ENCODE peak calls at places on chromosome 15, in five cellular contexts. D is ovary; Q is mesendoderm; I is aorta; L is CD4-positive, alpha-beta memory T cell. F is an unnamed sample.
A peak's percentile ranks its signal among the peaks of the same experiment; 100 is the strongest.

GRCh38 chr15:85414495-85414894 is 34.1 kb downstream of the AKAP13 start:
- DNase-seq in L (peak; percentile 27), I (no peak), Q (no peak), D (no peak), F (no peak)

GRCh38 chr15:49083471-49084284 is 37.4 kb upstream of the SECISBP2L start:
- DNase-seq in Q (no peak), L (no peak), D (no peak), I (no peak), F (no peak)

GRCh38 chr15:68347392-68347791 is 69.8 kb downstream of the FEM1B start:
- DNase-seq in L (no peak), D (no peak), Q (no peak), I (no peak), F (no peak)

GRCh38 chr15:56869573-56869972 is 48.9 kb upstream of the TCF12 start:
- DNase-seq in L (no peak), D (no peak), I (peak; percentile 56), Q (peak; percentile 14), F (peak; percentile 37)

GRCh38 chr15:38683382-38684242 is 119.0 kb upstream of the RASGRP1 start:
- DNase-seq in L (peak; percentile 70), D (no peak), I (peak; percentile 65), Q (peak; percentile 50), F (peak; percentile 66)

GRCh38 chr15:85897818-85898717 is 103.3 kb upstream of the KLHL25 start:
- DNase-seq in I (no peak), D (no peak), Q (peak; percentile 74), L (no peak), F (no peak)

GRCh38 chr15:68097029-68097428 is 42.9 kb downstream of the PIAS1 start:
- DNase-seq in L (no peak), I (no peak), Q (no peak), D (no peak), F (no peak)

GRCh38 chr15:68310178-68310810 is 32.7 kb downstream of the FEM1B start:
- DNase-seq in L (no peak), D (no peak), Q (no peak), I (no peak), F (peak; percentile 69)

GRCh38 chr15:101480613-101481380 is 8.7 kb downstream of the PCSK6 start:
- DNase-seq in I (no peak), D (peak; percentile 11), L (no peak), Q (no peak), F (peak; percentile 11)

GRCh38 chr15:65033659-65034269 is 4.3 kb upstream of the MTFMT start:
- DNase-seq in I (no peak), D (no peak), Q (peak; percentile 59), L (peak; percentile 34), F (no peak)

GRCh38 chr15:49895337-49896223 is 223.5 kb downstream of the ATP8B4 start:
- DNase-seq in I (no peak), D (no peak), L (no peak), Q (peak; percentile 11), F (no peak)

GRCh38 chr15:98009967-98010366 is 49.5 kb downstream of the ARRDC4 start:
- DNase-seq in Q (no peak), L (no peak), D (no peak), I (no peak), F (no peak)

GRCh38 chr15:85430406-85431204 is 50.2 kb downstream of the AKAP13 start:
- DNase-seq in L (no peak), D (no peak), Q (peak; percentile 56), I (no peak), F (no peak)

GRCh38 chr15:87712211-87712610 is 544.3 kb downstream of the NTRK3 start:
- DNase-seq in D (no peak), Q (no peak), L (no peak), I (no peak), F (no peak)

GRCh38 chr15:64038878-64039277 is 7.4 kb downstream of the DAPK2 start:
- DNase-seq in L (no peak), I (no peak), D (no peak), Q (peak; percentile 87), F (no peak)

GRCh38 chr15:81758789-81759188 is 287.0 kb downstream of the MEX3B start:
- DNase-seq in L (no peak), Q (no peak), I (no peak), D (no peak), F (no peak)

GRCh38 chr15:25795061-25795460 is 68.1 kb downstream of the ATP10A start:
- DNase-seq in L (no peak), D (no peak), I (no peak), Q (no peak), F (no peak)

GRCh38 chr15:33278816-33279612 is 31.8 kb upstream of the RYR3 start:
- DNase-seq in L (no peak), D (no peak), Q (peak; percentile 94), I (peak; percentile 49), F (no peak)

GRCh38 chr15:53978248-53978906 is at the start of gene UNC13C:
- DNase-seq in L (no peak), Q (peak; percentile 73), I (peak; percentile 55), D (no peak), F (peak; percentile 49)

GRCh38 chr15:100832178-100832942 is 47.3 kb upstream of the ALDH1A3 start:
- DNase-seq in D (no peak), I (no peak), Q (no peak), L (no peak), F (no peak)

GRCh38 chr15:40045572-40046217 is 6.7 kb upstream of the SRP14 start:
- DNase-seq in D (no peak), L (no peak), Q (peak; percentile 84), I (no peak), F (no peak)

GRCh38 chr15:45200001-45200798 is 12.4 kb upstream of the SHF start:
- DNase-seq in Q (peak; percentile 98), I (peak; percentile 95), D (peak; percentile 94), L (peak; percentile 98), F (peak; percentile 98)

GRCh38 chr15:56058986-56059385 is 65.6 kb upstream of the NEDD4 start:
- DNase-seq in Q (no peak), L (no peak), D (no peak), I (no peak), F (no peak)

DNA sequence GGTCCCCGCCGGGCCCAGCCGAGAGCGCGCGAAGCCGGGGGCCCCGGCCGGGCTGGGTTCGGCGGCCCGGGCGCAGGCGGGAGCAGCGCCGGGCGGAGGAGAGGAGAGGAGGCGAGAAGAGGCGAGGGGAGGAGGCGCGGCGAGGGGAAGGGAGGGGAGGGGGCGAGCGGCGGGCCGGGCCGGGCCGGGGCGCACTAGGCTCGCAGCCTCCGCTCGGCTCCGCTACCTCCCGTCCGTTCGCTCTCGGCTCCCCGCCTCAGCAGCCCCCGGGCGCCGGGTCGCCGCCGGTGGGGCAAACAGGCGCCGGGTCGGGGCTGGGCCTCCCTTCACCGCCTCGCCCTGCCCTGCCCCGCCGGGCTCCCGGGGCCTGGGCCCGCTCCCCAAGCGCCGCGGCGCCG is 335 bp downstream of the INSYN1 start:
- DNase-seq in I (no peak), Q (peak; percentile 47), L (no peak), D (peak; percentile 43), F (no peak)
- H3K27me3 ChIP-seq in I (no peaks in the 10 kb centered on the region), Q (no peaks in the 10 kb centered on the region), L (peaks cover 7% of the 10 kb centered on the region), D (no peaks in the 10 kb centered on the region), F (no peaks in the 10 kb centered on the region)

DNA sequence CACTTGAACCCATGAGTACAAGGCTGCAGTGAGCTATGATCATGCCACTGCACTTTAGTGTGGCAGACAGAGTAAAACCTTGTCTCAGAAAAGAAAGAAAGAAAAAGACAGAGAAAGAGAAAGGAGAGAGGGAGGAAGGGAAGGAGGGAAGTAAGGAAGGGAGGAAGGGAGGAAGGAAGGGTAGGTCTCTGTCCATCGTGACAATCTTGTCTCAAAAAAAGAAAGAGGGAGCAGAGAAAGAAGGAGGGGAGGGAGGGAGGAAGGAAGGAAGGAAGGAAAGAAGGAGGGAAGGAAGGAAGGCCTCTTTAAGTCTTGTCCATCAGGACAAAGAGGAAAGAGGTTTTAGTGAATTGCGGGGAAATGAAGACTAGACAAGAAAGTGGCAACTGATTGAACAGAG is 122.2 kb downstream of the ETFA start:
- DNase-seq in Q (no peak), I (no peak), L (no peak), D (no peak), F (no peak)
- H3K27me3 ChIP-seq in Q (no peaks in the 10 kb centered on the region), I (no peaks in the 10 kb centered on the region), L (no peaks in the 10 kb centered on the region), D (no peaks in the 10 kb centered on the region), F (no peaks in the 10 kb centered on the region)

GRCh38 chr15:77632760-77633133 is at the start of gene LINGO1:
- DNase-seq in L (no peak), I (no peak), D (peak; percentile 54), Q (peak; percentile 69), F (no peak)

GRCh38 chr15:77636209-77636608 is 3.5 kb upstream of the LINGO1 start:
- DNase-seq in Q (no peak), L (no peak), I (no peak), D (no peak), F (no peak)

GRCh38 chr15:77633913-77634265 is 1.2 kb upstream of the LINGO1 start:
- DNase-seq in I (no peak), L (no peak), D (no peak), Q (peak; percentile 84), F (no peak)

GRCh38 chr15:77633134-77633912 is 611 bp upstream of the LINGO1 start:
- DNase-seq in Q (peak; percentile 93), L (peak; percentile 22), I (peak; percentile 92), D (peak; percentile 89), F (peak; percentile 91)

GRCh38 chr15:77634266-77634962 is 1.7 kb upstream of the LINGO1 start:
- DNase-seq in D (peak; percentile 41), L (peak; percentile 32), I (peak; percentile 78), Q (peak; percentile 93), F (peak; percentile 88)
- H3K27me3 ChIP-seq in D (peaks cover 3% of the 10 kb centered on the region), L (peaks cover 13% of the 10 kb centered on the region), I (no peaks in the 10 kb centered on the region), Q (peaks cover 6% of the 10 kb centered on the region), F (peaks cover 5% of the 10 kb centered on the region)

GRCh38 chr15:89395996-89396395 is 61.4 kb upstream of the POLG start:
- DNase-seq in L (no peak), Q (no peak), D (no peak), I (no peak), F (no peak)
- H3K27me3 ChIP-seq in L (peaks cover 12% of the 10 kb centered on the region), Q (peaks cover 79% of the 10 kb centered on the region), D (no peaks in the 10 kb centered on the region), I (no peaks in the 10 kb centered on the region), F (no peaks in the 10 kb centered on the region)

DNA sequence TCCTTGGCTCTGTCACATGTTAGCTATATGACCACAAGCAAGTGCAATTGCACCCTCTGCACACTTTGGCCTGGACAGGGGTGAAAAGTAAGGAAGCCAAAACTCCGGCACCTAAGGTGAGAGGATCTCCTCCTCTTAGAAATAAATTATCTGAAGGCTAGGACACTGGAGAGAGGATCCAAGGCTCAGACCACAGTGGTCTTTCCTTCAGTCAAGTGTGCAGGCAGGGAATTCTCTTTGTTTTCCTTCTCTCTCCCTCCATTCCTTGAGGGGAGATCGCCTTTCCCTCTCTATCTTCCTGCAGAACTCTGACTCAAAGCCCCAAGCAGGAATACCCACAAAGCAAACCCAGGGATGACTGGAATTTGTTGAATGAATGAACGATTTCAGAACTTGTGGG is 3.1 kb upstream of the MEGF11 start:
- DNase-seq in D (no peak), L (no peak), Q (no peak), I (no peak), F (no peak)
- H3K27me3 ChIP-seq in D (no peaks in the 10 kb centered on the region), L (peaks cover 36% of the 10 kb centered on the region), Q (peaks cover 18% of the 10 kb centered on the region), I (peaks cover 6% of the 10 kb centered on the region), F (no peaks in the 10 kb centered on the region)

GRCh38 chr15:29294732-29295131 is 25.1 kb upstream of the NSMCE3 start:
- DNase-seq in I (no peak), D (no peak), L (no peak), Q (no peak), F (no peak)

GRCh38 chr15:29283371-29283770 is 13.7 kb upstream of the NSMCE3 start:
- DNase-seq in Q (no peak), L (no peak), D (no peak), I (no peak), F (no peak)

GRCh38 chr15:29291067-29291466 is 21.4 kb upstream of the NSMCE3 start:
- DNase-seq in L (no peak), I (no peak), D (no peak), Q (no peak), F (no peak)

GRCh38 chr15:29289179-29289578 is 19.6 kb upstream of the NSMCE3 start:
- DNase-seq in L (no peak), D (no peak), I (no peak), Q (no peak), F (no peak)
- H3K27me3 ChIP-seq in L (no peaks in the 10 kb centered on the region), D (no peaks in the 10 kb centered on the region), I (no peaks in the 10 kb centered on the region), Q (no peaks in the 10 kb centered on the region), F (no peaks in the 10 kb centered on the region)